ENCODE peak calls at places on chromosomes 3 and 15, in eight cellular contexts. N is activated CD8-positive, alpha-beta memory T cell treated with anti-CD3 and anti-CD28 coated beads for 24 hours; V is AG08395; E is nucleus accumbens; A is GM23338; I is sigmoid colon; S is activated CD4-positive, alpha-beta T cell treated with anti-CD3 and anti-CD28 coated beads, Interleukin-2, amount 50 U/mL, for 48 hours; F is dermis microvascular lymphatic vessel endothelial cell. Z is an unnamed sample.

GRCh38 chr3:17116007-17116659 is 231.4 kb downstream of the PLCL2 start:
- DNase-seq in E (no peak), S (no peak), A (no peak), N (peak), F (no peak), I (no peak), V (no peak), Z (no peak)

GRCh38 chr3:100483529-100483928 is 8.9 kb upstream of the TMEM45A start:
- DNase-seq in S (no peak), N (no peak), A (no peak), F (no peak), V (no peak), E (no peak), I (no peak), Z (no peak)

GRCh38 chr3:150145659-150146058 is 175.0 kb upstream of the PFN2 start:
- DNase-seq in N (no peak), V (no peak), S (no peak), I (peak), F (no peak), E (no peak), A (no peak), Z (no peak)

GRCh38 chr15:99029358-99029871 is 21.8 kb upstream of the PGPEP1L start:
- DNase-seq in A (no peak), I (no peak), N (no peak), F (no peak), V (no peak), E (no peak), S (no peak), Z (no peak)

GRCh38 chr3:166191406-166191805 is 354.2 kb upstream of the BCHE start:
- DNase-seq in I (no peak), N (no peak), F (no peak), V (no peak), E (no peak), A (no peak), S (no peak), Z (no peak)

GRCh38 chr3:52315977-52316764 is at the start of gene DNAH1:
- DNase-seq in S (no peak), V (no peak), I (no peak), A (no peak), E (peak), N (no peak), F (no peak), Z (no peak)

GRCh38 chr3:86245360-86245759 is 745.6 kb downstream of the VGLL3 start:
- DNase-seq in I (no peak), A (peak), F (no peak), N (no peak), E (no peak), V (no peak), S (no peak), Z (no peak)

GRCh38 chr3:171971919-171972526 is 67.4 kb upstream of the FNDC3B start:
- DNase-seq in A (no peak), F (no peak), N (no peak), V (no peak), I (no peak), E (no peak), S (no peak), Z (no peak)

GRCh38 chr3:13517253-13517977 is 31.5 kb upstream of the FBLN2 start:
- DNase-seq in F (no peak), V (no peak), A (no peak), N (no peak), E (no peak), S (no peak), I (peak), Z (no peak)

GRCh38 chr3:129001101-129001816 is at the start of gene EFCC1:
- DNase-seq in V (no peak), S (no peak), I (peak), N (peak), F (no peak), E (no peak), A (peak), Z (no peak)

GRCh38 chr3:121431717-121432517 is 113.9 kb downstream of the POLQ start:
- DNase-seq in A (no peak), V (peak), S (peak), I (no peak), F (peak), N (no peak), E (no peak), Z (no peak)

GRCh38 chr3:169659096-169659521 is 4.4 kb downstream of the MECOM start:
- DNase-seq in I (no peak), F (no peak), S (no peak), A (peak), N (no peak), V (no peak), E (no peak), Z (no peak)

GRCh38 chr3:132134611-132135010 is 99.8 kb upstream of the CPNE4 start:
- DNase-seq in E (no peak), S (no peak), V (peak), N (no peak), I (no peak), A (no peak), F (peak), Z (no peak)

GRCh38 chr3:174951498-174951897 is 92.4 kb downstream of the NAALADL2 start:
- DNase-seq in F (no peak), S (no peak), I (no peak), V (no peak), E (no peak), N (no peak), A (no peak), Z (no peak)

GRCh38 chr3:9214599-9214998 is 34.8 kb downstream of the SRGAP3 start:
- DNase-seq in F (no peak), V (peak), N (no peak), E (no peak), A (no peak), S (no peak), I (no peak), Z (no peak)

GRCh38 chr15:86157929-86158328 is 78.3 kb downstream of the AGBL1 start:
- DNase-seq in E (no peak), N (no peak), V (no peak), F (no peak), S (no peak), A (no peak), I (no peak), Z (no peak)

GRCh38 chr3:119695480-119695879 is 7.3 kb upstream of the CFAP91 start:
- DNase-seq in F (no peak), S (no peak), V (no peak), E (no peak), A (peak), I (no peak), N (no peak), Z (no peak)

GRCh38 chr15:65981837-65982696 is 112.8 kb downstream of the RAB11A start:
- DNase-seq in S (peak), E (peak), V (no peak), A (peak), F (no peak), I (no peak), N (peak), Z (no peak)

GRCh38 chr3:120324185-120324584 is 25.0 kb downstream of the LRRC58 start:
- DNase-seq in F (no peak), N (no peak), E (no peak), V (peak), I (no peak), A (no peak), S (no peak), Z (no peak)

GRCh38 chr3:55516391-55517030 is 29.4 kb upstream of the WNT5A start:
- DNase-seq in S (no peak), A (no peak), F (no peak), N (no peak), E (no peak), V (no peak), I (no peak), Z (no peak)

GRCh38 chr3:186614597-186615483 is 2.0 kb downstream of the AHSG start:
- DNase-seq in F (peak), S (peak), V (peak), I (peak), N (peak), A (peak), E (peak), Z (no peak)

GRCh38 chr15:65824941-65825544 is 33.0 kb upstream of the DENND4A start:
- DNase-seq in S (no peak), N (peak), F (no peak), I (peak), A (no peak), E (no peak), V (peak), Z (no peak)

GRCh38 chr3:146189519-146190173 is 28.7 kb upstream of the PLOD2 start:
- DNase-seq in F (no peak), S (no peak), I (peak), N (peak), A (peak), E (no peak), V (peak), Z (no peak)

GRCh38 chr3:159534496-159534895 is 454.1 kb upstream of the IL12A start:
- DNase-seq in F (no peak), V (no peak), E (no peak), A (no peak), I (no peak), S (no peak), N (no peak), Z (no peak)

GRCh38 chr3:112803472-112803871 is 43.2 kb downstream of the CD200R1L start:
- DNase-seq in A (no peak), N (no peak), S (no peak), F (no peak), I (no peak), V (no peak), E (no peak), Z (no peak)

GRCh38 chr3:46141807-46142206 is 66.3 kb downstream of the CCR1 start:
- DNase-seq in E (no peak), S (no peak), V (no peak), F (no peak), A (no peak), N (no peak), I (no peak), Z (no peak)

GRCh38 chr15:63880744-63881143 is 47.0 kb upstream of the HERC1 start:
- DNase-seq in E (no peak), I (no peak), S (no peak), A (no peak), N (no peak), V (no peak), F (no peak), Z (no peak)

GRCh38 chr3:65751123-65751700 is 287.5 kb downstream of the MAGI1 start:
- DNase-seq in N (no peak), A (peak), E (peak), I (no peak), F (peak), V (peak), S (peak), Z (no peak)

GRCh38 chr15:49199666-49200065 is 29.6 kb downstream of the GALK2 start:
- DNase-seq in S (no peak), N (no peak), A (no peak), I (no peak), E (no peak), F (no peak), V (no peak), Z (no peak)